ENCODE peak calls at places on chromosomes 16 and 17, in six cellular contexts. O is left ventricle myocardium inferior, F is bronchial epithelial cell, X is choroid plexus epithelial cell, W is endothelial cell of umbilical vein, Z is sigmoid colon. V is an unnamed sample.

GRCh38 chr17:80649672-80650338 is 105.2 kb downstream of the RPTOR start:
- DNase-seq in X (peak; percentile 82), W (peak; percentile 55), O (peak; percentile 57), F (peak; percentile 81), Z (no peak), V (peak; percentile 56)

GRCh38 chr17:56658648-56659047 is 65.1 kb downstream of the NOG start:
- DNase-seq in O (no peak), X (no peak), W (no peak), Z (no peak), F (no peak), V (no peak)

GRCh38 chr17:62895650-62896301 is 70.3 kb upstream of the TANC2 start:
- DNase-seq in W (no peak), X (no peak), O (no peak), F (peak; percentile 90), Z (no peak), V (no peak)

GRCh38 chr17:45936610-45937009 is 42.3 kb downstream of the MAPT start:
- DNase-seq in F (no peak), O (no peak), X (no peak), W (no peak), Z (no peak), V (no peak)

GRCh38 chr17:51028176-51028863 is 92.3 kb downstream of the SPAG9 start:
- DNase-seq in X (no peak), Z (no peak), O (no peak), F (no peak), W (no peak), V (no peak)

GRCh38 chr16:49455991-49456745 is 82.6 kb downstream of the C16orf78 start:
- DNase-seq in W (no peak), F (no peak), X (no peak), Z (peak; percentile 33), O (no peak), V (no peak)

GRCh38 chr16:66324785-66325184 is 41.7 kb upstream of the CDH5 start:
- DNase-seq in O (no peak), X (peak; percentile 23), F (peak; percentile 41), Z (no peak), W (peak; percentile 16), V (no peak)

GRCh38 chr17:59753522-59754467 is 46.3 kb downstream of the VMP1 start:
- DNase-seq in X (peak; percentile 96), Z (no peak), F (peak; percentile 91), W (peak; percentile 95), O (no peak), V (peak; percentile 90)

GRCh38 chr17:1625053-1625452 is 3.6 kb downstream of the SLC43A2 start:
- DNase-seq in X (no peak), O (no peak), F (no peak), Z (no peak), W (peak; percentile 66), V (no peak)

GRCh38 chr17:27494192-27495091 is 38.2 kb downstream of the KSR1 start:
- DNase-seq in X (peak; percentile 44), Z (peak; percentile 83), F (peak; percentile 72), O (peak; percentile 67), W (peak; percentile 30), V (no peak)

GRCh38 chr17:76075364-76076099 is 951 bp downstream of the GALR2 start:
- DNase-seq in F (no peak), X (no peak), W (no peak), Z (no peak), O (no peak), V (no peak)
- TF ChIP-seq CTCF in F (peak; percentile 41), X (peak; percentile 15), W (peak; percentile 26), Z (peak; percentile 23), O (no peak), V (no peak)

DNA sequence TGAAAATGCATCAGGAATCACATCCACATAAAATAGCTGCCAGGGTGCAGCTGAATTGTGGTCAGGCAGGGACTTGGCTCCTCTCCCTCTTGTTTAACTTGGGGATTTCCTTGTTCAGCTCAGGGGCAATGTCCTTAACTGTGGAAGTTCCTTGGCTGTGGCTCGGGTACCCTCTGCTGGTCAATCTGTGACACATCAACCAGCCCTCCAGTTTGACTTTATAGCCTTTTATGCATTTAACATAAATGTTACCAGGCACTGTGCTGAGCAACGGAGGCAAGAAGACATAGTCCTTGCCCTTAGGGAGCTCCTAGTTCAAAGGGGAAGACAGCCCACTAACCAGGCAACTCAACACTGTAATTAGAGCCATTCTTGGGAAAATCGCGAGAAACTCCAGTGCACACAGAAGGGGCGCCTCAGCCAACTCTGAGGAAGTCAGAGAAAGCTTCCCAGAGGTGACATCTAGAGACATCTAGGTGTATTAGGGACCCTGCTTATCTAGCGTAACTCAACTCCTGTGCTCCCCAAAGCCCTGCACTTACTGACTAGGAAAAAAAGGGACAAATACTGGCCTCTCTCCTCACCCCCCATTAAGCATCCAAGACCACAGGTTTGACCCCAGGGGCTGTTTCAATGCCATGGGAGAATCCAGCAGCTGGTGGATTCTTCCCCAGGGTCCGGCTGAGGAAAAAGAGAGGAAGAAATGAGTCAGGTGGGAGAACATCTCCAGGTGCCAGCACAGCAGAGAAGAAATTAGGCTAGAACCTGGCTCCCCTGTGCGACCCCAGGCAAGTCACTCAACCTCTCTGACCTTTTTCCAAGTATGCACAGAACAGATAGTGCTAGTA is 17.3 kb upstream of the EEF2K start:
- DNase-seq in Z (peak; percentile 88), F (peak; percentile 77), X (peak; percentile 95), W (peak; percentile 89), O (peak; percentile 43), V (peak; percentile 90)
- H3K4me3 ChIP-seq in Z (no peak overlapping the region), F (no peak overlapping the region), X (no peak overlapping the region), W (no peak overlapping the region), O (peak overlapping the region; percentile 92), V (no peak overlapping the region)

GRCh38 chr17:8186787-8187516 is 3.0 kb downstream of the BORCS6 start:
- DNase-seq in Z (peak; percentile 98), W (peak; percentile 96), O (peak; percentile 91), X (peak; percentile 98), F (peak; percentile 92), V (peak; percentile 94)
- TF ChIP-seq CTCF in Z (no peak), W (peak; percentile 22), O (peak; percentile 51), X (peak; percentile 59), F (peak; percentile 44), V (no peak)

DNA sequence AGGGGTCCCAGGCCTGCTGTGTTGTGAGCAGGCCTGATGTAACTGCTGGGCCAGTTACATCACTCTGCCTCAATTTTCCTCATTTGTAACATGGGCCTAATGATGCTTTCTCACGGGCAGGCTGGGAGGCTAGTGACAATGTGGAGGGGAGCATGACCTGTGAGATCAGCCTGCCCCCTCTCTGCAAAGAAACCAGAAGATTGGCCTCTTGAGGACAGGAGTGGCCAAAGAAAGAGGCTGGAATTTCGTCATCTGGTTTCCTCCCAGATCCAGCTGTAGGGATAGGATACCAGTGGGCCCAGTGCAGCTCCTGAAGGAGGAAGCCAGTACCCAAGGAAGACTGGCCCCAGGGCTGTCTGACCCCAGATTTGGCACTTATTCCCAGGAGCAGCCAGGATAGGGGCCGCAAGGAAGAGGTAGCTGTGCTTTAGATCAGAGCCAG is 615 bp upstream of the SREBF1 start:
- DNase-seq in F (peak; percentile 61), X (peak; percentile 80), W (peak; percentile 69), Z (peak; percentile 86), O (no peak), V (no peak)
- H3K4me3 ChIP-seq in F (peak overlapping the region; percentile 96), X (peak overlapping the region; percentile 97), W (no peak overlapping the region), Z (peak overlapping the region; percentile 94), O (peak overlapping the region; percentile 89), V (peak overlapping the region; percentile 82)

DNA sequence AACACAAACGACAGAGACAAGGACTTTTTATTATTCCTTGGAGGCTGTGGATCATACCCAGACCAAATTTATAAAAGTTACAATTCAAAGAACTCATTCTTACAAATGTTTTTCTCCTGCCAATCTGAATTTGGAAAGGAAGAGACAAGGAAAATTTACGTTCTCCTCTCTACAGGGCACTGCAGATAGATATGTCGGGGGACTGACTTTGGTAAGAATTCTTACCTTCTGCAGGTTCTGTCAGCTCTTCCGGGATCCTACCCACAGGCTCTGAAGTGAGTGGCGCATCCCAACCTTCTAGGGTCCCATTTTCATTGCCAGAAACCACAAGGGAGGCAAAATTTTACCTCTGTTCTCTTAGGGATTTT is 2.2 kb upstream of the SLFN12L start:
- DNase-seq in X (no peak), W (no peak), F (no peak), O (no peak), Z (no peak), V (no peak)
- TF ChIP-seq CTCF in X (no peak), W (no peak), F (no peak), O (peak; percentile 8), Z (no peak), V (no peak)

GRCh38 chr17:70181866-70182265 is 12.5 kb downstream of the KCNJ2 start:
- DNase-seq in X (no peak), W (peak; percentile 13), F (peak; percentile 78), O (no peak), Z (no peak), V (no peak)
- H3K4me3 ChIP-seq in X (no peak overlapping the region), W (no peak overlapping the region), F (no peak overlapping the region), O (no peak overlapping the region), Z (no peak overlapping the region), V (no peak overlapping the region)

DNA sequence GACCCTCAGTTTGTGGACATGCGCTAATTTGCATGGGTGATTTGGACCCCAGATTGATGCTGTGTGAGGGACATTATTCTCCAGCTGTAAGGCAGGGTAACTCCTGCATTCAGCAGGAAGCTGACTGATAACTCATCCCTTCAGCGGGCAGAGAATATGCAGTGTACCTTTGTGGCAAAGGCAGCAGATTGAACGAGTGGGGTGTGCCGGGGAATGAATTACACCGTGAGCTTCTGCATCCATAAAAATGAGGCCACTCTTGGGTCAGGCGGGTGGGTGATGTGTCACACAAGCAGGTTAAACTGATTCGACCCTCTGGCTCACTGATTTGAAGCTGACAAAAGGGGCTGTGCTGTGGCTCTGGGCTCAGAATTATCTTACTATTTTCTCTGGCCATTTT is 128.9 kb upstream of the PMFBP1 start:
- DNase-seq in W (no peak), Z (no peak), O (no peak), X (no peak), F (no peak), V (no peak)
- TF ChIP-seq CTCF in W (no peak), Z (no peak), O (no peak), X (no peak), F (no peak), V (no peak)

GRCh38 chr17:73644145-73645049 is at the start of gene SDK2:
- DNase-seq in Z (no peak), W (no peak), F (no peak), O (no peak), X (no peak), V (no peak)

GRCh38 chr17:73642659-73643011 is 1.6 kb downstream of the SDK2 start:
- DNase-seq in O (no peak), Z (no peak), F (no peak), W (no peak), X (no peak), V (no peak)

GRCh38 chr17:73641779-73642580 is 2.3 kb downstream of the SDK2 start:
- DNase-seq in Z (no peak), W (no peak), O (no peak), X (no peak), F (no peak), V (no peak)

GRCh38 chr17:73643846-73644144 is 450 bp downstream of the SDK2 start:
- DNase-seq in X (no peak), F (no peak), W (no peak), O (no peak), Z (no peak), V (no peak)

GRCh38 chr17:73643012-73643845 is 1.0 kb downstream of the SDK2 start:
- DNase-seq in X (no peak), F (peak; percentile 25), W (no peak), O (peak; percentile 23), Z (no peak), V (no peak)
- H3K4me3 ChIP-seq in X (peak overlapping the region; percentile 11), F (peak overlapping the region; percentile 78), W (no peak overlapping the region), O (peak overlapping the region; percentile 71), Z (peak overlapping the region; percentile 45), V (no peak overlapping the region)

GRCh38 chr17:65495255-65496060 is 66.0 kb downstream of the AXIN2 start:
- DNase-seq in W (no peak), Z (no peak), O (no peak), F (no peak), X (peak; percentile 32), V (no peak)
- TF ChIP-seq CTCF in W (no peak), Z (no peak), O (no peak), F (no peak), X (peak; percentile 25), V (no peak)

GRCh38 chr17:7237266-7237760 is 1.9 kb downstream of the PHF23 start:
- DNase-seq in Z (no peak), F (no peak), O (no peak), W (peak; percentile 17), X (no peak), V (no peak)
- H3K4me3 ChIP-seq in Z (peak overlapping the region; percentile 95), F (peak overlapping the region; percentile 74), O (peak overlapping the region; percentile 97), W (peak overlapping the region; percentile 53), X (peak overlapping the region; percentile 89), V (peak overlapping the region; percentile 98)

V was measured in HFF-Myc.